ENCODE peak calls at places on chromosomes 5 and 9, in four cellular contexts. One of them, this sample, is unnamed.

GRCh38 chr9:111178361-111179043 is 140.2 kb upstream of the LPAR1 start:
- DNase-seq in T follicular helper cell: no peak
- DNase-seq in activated T-cell treated with anti-CD3 and anti-CD28 coated beads, Interleukin-2, amount 50 U/mL, for 4 hours: no peak
- DNase-seq in amygdala: no peak
- DNase-seq in this sample: no peak

GRCh38 chr5:95113489-95113888 is 171.4 kb downstream of the MCTP1 start:
- DNase-seq in T follicular helper cell: no peak
- DNase-seq in activated T-cell treated with anti-CD3 and anti-CD28 coated beads, Interleukin-2, amount 50 U/mL, for 4 hours: no peak
- DNase-seq in amygdala: no peak
- DNase-seq in this sample: no peak

GRCh38 chr9:113559834-113560620 is 96.5 kb downstream of the RGS3 start:
- DNase-seq in activated T-cell treated with anti-CD3 and anti-CD28 coated beads, Interleukin-2, amount 50 U/mL, for 4 hours: no peak
- DNase-seq in T follicular helper cell: no peak
- DNase-seq in amygdala: no peak
- DNase-seq in this sample: no peak

GRCh38 chr9:92328225-92328624 is 2.5 kb downstream of the CENPP start:
- DNase-seq in amygdala: no peak
- DNase-seq in activated T-cell treated with anti-CD3 and anti-CD28 coated beads, Interleukin-2, amount 50 U/mL, for 4 hours: no peak
- DNase-seq in T follicular helper cell: no peak
- DNase-seq in this sample: no peak

GRCh38 chr5:81125959-81126358 is 107.2 kb upstream of the CKMT2 start:
- DNase-seq in T follicular helper cell: no peak
- DNase-seq in activated T-cell treated with anti-CD3 and anti-CD28 coated beads, Interleukin-2, amount 50 U/mL, for 4 hours: no peak
- DNase-seq in amygdala: no peak
- DNase-seq in this sample: no peak

GRCh38 chr5:154858972-154859950 is 834 bp downstream of the CNOT8 start:
- DNase-seq in activated T-cell treated with anti-CD3 and anti-CD28 coated beads, Interleukin-2, amount 50 U/mL, for 4 hours: no peak
- DNase-seq in amygdala: no peak
- DNase-seq in T follicular helper cell: no peak
- DNase-seq in this sample: no peak

GRCh38 chr9:125764198-125764597 is 17.0 kb downstream of the PBX3 start:
- DNase-seq in activated T-cell treated with anti-CD3 and anti-CD28 coated beads, Interleukin-2, amount 50 U/mL, for 4 hours: no peak
- DNase-seq in T follicular helper cell: no peak
- DNase-seq in amygdala: no peak
- DNase-seq in this sample: no peak

GRCh38 chr9:128203842-128204551 is 818 bp downstream of the DNM1 start:
- DNase-seq in activated T-cell treated with anti-CD3 and anti-CD28 coated beads, Interleukin-2, amount 50 U/mL, for 4 hours: no peak
- DNase-seq in amygdala: no peak
- DNase-seq in T follicular helper cell: no peak
- DNase-seq in this sample: no peak

GRCh38 chr9:35518212-35518917 is 28.5 kb downstream of the RUSC2 start:
- DNase-seq in amygdala: no peak
- DNase-seq in activated T-cell treated with anti-CD3 and anti-CD28 coated beads, Interleukin-2, amount 50 U/mL, for 4 hours: no peak
- DNase-seq in T follicular helper cell: no peak
- DNase-seq in this sample: no peak

GRCh38 chr9:69168709-69169217 is 5.3 kb upstream of the TJP2 start:
- DNase-seq in activated T-cell treated with anti-CD3 and anti-CD28 coated beads, Interleukin-2, amount 50 U/mL, for 4 hours: peak
- DNase-seq in T follicular helper cell: peak
- DNase-seq in amygdala: no peak
- DNase-seq in this sample: no peak

GRCh38 chr5:51960617-51961115 is 577.4 kb downstream of the ISL1 start:
- DNase-seq in activated T-cell treated with anti-CD3 and anti-CD28 coated beads, Interleukin-2, amount 50 U/mL, for 4 hours: no peak
- DNase-seq in T follicular helper cell: no peak
- DNase-seq in amygdala: no peak
- DNase-seq in this sample: no peak

GRCh38 chr5:113520429-113520828 is 6.9 kb downstream of the YTHDC2 start:
- DNase-seq in activated T-cell treated with anti-CD3 and anti-CD28 coated beads, Interleukin-2, amount 50 U/mL, for 4 hours: no peak
- DNase-seq in T follicular helper cell: no peak
- DNase-seq in amygdala: no peak
- DNase-seq in this sample: no peak

GRCh38 chr5:8333977-8334376 is 465.0 kb downstream of the MTRR start:
- DNase-seq in amygdala: no peak
- DNase-seq in activated T-cell treated with anti-CD3 and anti-CD28 coated beads, Interleukin-2, amount 50 U/mL, for 4 hours: no peak
- DNase-seq in T follicular helper cell: no peak
- DNase-seq in this sample: no peak

GRCh38 chr5:67577424-67577823 is 380.8 kb upstream of the CD180 start:
- DNase-seq in amygdala: no peak
- DNase-seq in T follicular helper cell: no peak
- DNase-seq in activated T-cell treated with anti-CD3 and anti-CD28 coated beads, Interleukin-2, amount 50 U/mL, for 4 hours: no peak
- DNase-seq in this sample: no peak

GRCh38 chr5:176820937-176821336 is 10.6 kb downstream of the UNC5A start:
- DNase-seq in T follicular helper cell: no peak
- DNase-seq in amygdala: no peak
- DNase-seq in activated T-cell treated with anti-CD3 and anti-CD28 coated beads, Interleukin-2, amount 50 U/mL, for 4 hours: no peak
- DNase-seq in this sample: no peak

GRCh38 chr5:56340196-56340980 is 107.3 kb upstream of the ANKRD55 start:
- DNase-seq in activated T-cell treated with anti-CD3 and anti-CD28 coated beads, Interleukin-2, amount 50 U/mL, for 4 hours: no peak
- DNase-seq in amygdala: no peak
- DNase-seq in T follicular helper cell: no peak
- DNase-seq in this sample: no peak

GRCh38 chr9:129320575-129321311 is 142.7 kb upstream of the IER5L start:
- DNase-seq in amygdala: peak
- DNase-seq in activated T-cell treated with anti-CD3 and anti-CD28 coated beads, Interleukin-2, amount 50 U/mL, for 4 hours: peak
- DNase-seq in T follicular helper cell: peak
- DNase-seq in this sample: peak

GRCh38 chr9:79129865-79130480 is 441.8 kb upstream of the TLE4 start:
- DNase-seq in T follicular helper cell: no peak
- DNase-seq in amygdala: peak
- DNase-seq in activated T-cell treated with anti-CD3 and anti-CD28 coated beads, Interleukin-2, amount 50 U/mL, for 4 hours: no peak
- DNase-seq in this sample: peak

GRCh38 chr9:2418619-2419018 is 203.0 kb upstream of the VLDLR start:
- DNase-seq in T follicular helper cell: no peak
- DNase-seq in amygdala: no peak
- DNase-seq in activated T-cell treated with anti-CD3 and anti-CD28 coated beads, Interleukin-2, amount 50 U/mL, for 4 hours: no peak
- DNase-seq in this sample: no peak

GRCh38 chr5:37552770-37553719 is 173.9 kb downstream of the WDR70 start:
- DNase-seq in T follicular helper cell: no peak
- DNase-seq in amygdala: no peak
- DNase-seq in activated T-cell treated with anti-CD3 and anti-CD28 coated beads, Interleukin-2, amount 50 U/mL, for 4 hours: no peak
- DNase-seq in this sample: no peak

GRCh38 chr9:12771891-12772290 is 2.9 kb upstream of the LURAP1L start:
- DNase-seq in activated T-cell treated with anti-CD3 and anti-CD28 coated beads, Interleukin-2, amount 50 U/mL, for 4 hours: no peak
- DNase-seq in amygdala: no peak
- DNase-seq in T follicular helper cell: no peak
- DNase-seq in this sample: no peak

GRCh38 chr9:37550781-37551180 is 25.4 kb downstream of the FBXO10 start:
- DNase-seq in amygdala: no peak
- DNase-seq in activated T-cell treated with anti-CD3 and anti-CD28 coated beads, Interleukin-2, amount 50 U/mL, for 4 hours: no peak
- DNase-seq in T follicular helper cell: no peak
- DNase-seq in this sample: no peak

GRCh38 chr9:23851024-23851629 is 25.1 kb upstream of the ELAVL2 start:
- DNase-seq in activated T-cell treated with anti-CD3 and anti-CD28 coated beads, Interleukin-2, amount 50 U/mL, for 4 hours: no peak
- DNase-seq in amygdala: no peak
- DNase-seq in T follicular helper cell: no peak
- DNase-seq in this sample: peak

GRCh38 chr9:87796232-87796631 is 70.3 kb downstream of the CTSL start:
- DNase-seq in amygdala: no peak
- DNase-seq in activated T-cell treated with anti-CD3 and anti-CD28 coated beads, Interleukin-2, amount 50 U/mL, for 4 hours: no peak
- DNase-seq in T follicular helper cell: no peak
- DNase-seq in this sample: no peak

GRCh38 chr5:163347671-163348070 is 89.7 kb upstream of the CCNG1 start:
- DNase-seq in activated T-cell treated with anti-CD3 and anti-CD28 coated beads, Interleukin-2, amount 50 U/mL, for 4 hours: peak
- DNase-seq in T follicular helper cell: peak
- DNase-seq in amygdala: peak
- DNase-seq in this sample: peak

GRCh38 chr9:16029056-16029615 is 476.3 kb downstream of the CCDC171 start:
- DNase-seq in activated T-cell treated with anti-CD3 and anti-CD28 coated beads, Interleukin-2, amount 50 U/mL, for 4 hours: no peak
- DNase-seq in amygdala: no peak
- DNase-seq in T follicular helper cell: no peak
- DNase-seq in this sample: no peak

GRCh38 chr9:109780453-109781033 is 545 bp downstream of the PALM2AKAP2 start:
- DNase-seq in T follicular helper cell: no peak
- DNase-seq in amygdala: no peak
- DNase-seq in activated T-cell treated with anti-CD3 and anti-CD28 coated beads, Interleukin-2, amount 50 U/mL, for 4 hours: no peak
- DNase-seq in this sample: no peak

GRCh38 chr9:84839538-84839937 is 170.0 kb downstream of the NTRK2 start:
- DNase-seq in T follicular helper cell: no peak
- DNase-seq in activated T-cell treated with anti-CD3 and anti-CD28 coated beads, Interleukin-2, amount 50 U/mL, for 4 hours: no peak
- DNase-seq in amygdala: peak
- DNase-seq in this sample: peak